ENCODE peak calls at places on chromosomes 12 and 14, in five cellular contexts. U is upper lobe of right lung, T is adrenal gland, K is H1, P is heart right ventricle. X is an unnamed sample. For H3K4me1, the result is how much of the 10 kb centered on the place peaks cover.

GRCh38 chr12:93449277-93449676 is 7.5 kb upstream of the UBE2N start:
- DNase-seq in U (no peak), T (no peak), K (no peak), P (no peak), X (no peak)

GRCh38 chr12:34398706-34399630 is 376.7 kb downstream of the ALG10 start:
- DNase-seq in U (peak), T (peak), K (no peak), P (peak), X (peak)

GRCh38 chr14:35438910-35439713 is 34.6 kb upstream of the NFKBIA start:
- DNase-seq in U (no peak), T (no peak), K (no peak), P (no peak), X (no peak)

GRCh38 chr12:47270782-47271664 is 191.3 kb upstream of the AMIGO2 start:
- DNase-seq in U (no peak), T (no peak), K (no peak), P (no peak), X (no peak)

GRCh38 chr14:96683575-96684289 is 113.5 kb upstream of the VRK1 start:
- DNase-seq in U (no peak), T (no peak), K (no peak), P (no peak), X (no peak)

GRCh38 chr12:49049566-49050224 is 10.9 kb downstream of the KMT2D start:
- DNase-seq in U (no peak), T (no peak), K (no peak), P (no peak), X (no peak)

GRCh38 chr12:6183689-6184441 is 16.3 kb upstream of the CD9 start:
- DNase-seq in U (no peak), T (peak), K (no peak), P (no peak), X (no peak)

GRCh38 chr14:98951031-98951430 is 321.0 kb downstream of the BCL11B start:
- DNase-seq in U (no peak), T (peak), K (no peak), P (no peak), X (no peak)

GRCh38 chr12:66119870-66120241 is 10.7 kb downstream of the LLPH start:
- DNase-seq in U (no peak), T (no peak), K (no peak), P (no peak), X (no peak)

GRCh38 chr14:105093426-105094192 is 28.4 kb upstream of the GPR132 start:
- DNase-seq in U (peak), T (no peak), K (peak), P (peak), X (peak)

GRCh38 chr14:24366664-24367505 is 1.1 kb upstream of the NFATC4 start:
- DNase-seq in U (peak), T (peak), K (no peak), P (peak), X (peak)

GRCh38 chr14:68140111-68140741 is 320.6 kb downstream of the RAD51B start:
- DNase-seq in U (no peak), T (peak), K (no peak), P (peak), X (peak)

GRCh38 chr12:102119674-102120563 is at the start of the genes NUP37 and PARPBP:
- DNase-seq in U (peak), T (peak), K (peak), P (peak), X (peak)

GRCh38 chr12:39176376-39176775 is 266.5 kb downstream of the KIF21A start:
- DNase-seq in U (no peak), T (no peak), K (no peak), P (no peak), X (no peak)

GRCh38 chr14:89625208-89625987 is 208.4 kb upstream of the FOXN3 start:
- DNase-seq in U (no peak), T (peak), K (no peak), P (peak), X (no peak)

GRCh38 chr12:71194657-71195056 is 36.9 kb upstream of the TSPAN8 start:
- DNase-seq in U (no peak), T (peak), K (no peak), P (no peak), X (no peak)

GRCh38 chr14:71554323-71554722 is 377.9 kb upstream of the RGS6 start:
- DNase-seq in U (no peak), T (no peak), K (no peak), P (no peak), X (no peak)

GRCh38 chr14:58785741-58786140 is 148.0 kb downstream of the DACT1 start:
- DNase-seq in U (no peak), T (no peak), K (no peak), P (no peak), X (no peak)

GRCh38 chr14:23916446-23916845 is 37.1 kb upstream of the DHRS4 start:
- DNase-seq in U (no peak), T (no peak), K (no peak), P (no peak), X (no peak)

GRCh38 chr14:20782280-20782890 is 1.3 kb downstream of the RNASE6 start:
- DNase-seq in U (no peak), T (no peak), K (no peak), P (no peak), X (peak)

GRCh38 chr14:61387076-61387475 is 65.7 kb downstream of the PRKCH start:
- DNase-seq in U (no peak), T (no peak), K (no peak), P (no peak), X (no peak)

GRCh38 chr14:61382842-61383241 is 61.5 kb downstream of the PRKCH start:
- DNase-seq in U (no peak), T (no peak), K (no peak), P (no peak), X (no peak)

GRCh38 chr14:61386173-61386772 is 64.9 kb downstream of the PRKCH start:
- DNase-seq in U (no peak), T (no peak), K (no peak), P (no peak), X (no peak)

GRCh38 chr14:61388173-61388975 is 67.0 kb downstream of the PRKCH start:
- DNase-seq in U (no peak), T (no peak), K (no peak), P (no peak), X (no peak)

DNA sequence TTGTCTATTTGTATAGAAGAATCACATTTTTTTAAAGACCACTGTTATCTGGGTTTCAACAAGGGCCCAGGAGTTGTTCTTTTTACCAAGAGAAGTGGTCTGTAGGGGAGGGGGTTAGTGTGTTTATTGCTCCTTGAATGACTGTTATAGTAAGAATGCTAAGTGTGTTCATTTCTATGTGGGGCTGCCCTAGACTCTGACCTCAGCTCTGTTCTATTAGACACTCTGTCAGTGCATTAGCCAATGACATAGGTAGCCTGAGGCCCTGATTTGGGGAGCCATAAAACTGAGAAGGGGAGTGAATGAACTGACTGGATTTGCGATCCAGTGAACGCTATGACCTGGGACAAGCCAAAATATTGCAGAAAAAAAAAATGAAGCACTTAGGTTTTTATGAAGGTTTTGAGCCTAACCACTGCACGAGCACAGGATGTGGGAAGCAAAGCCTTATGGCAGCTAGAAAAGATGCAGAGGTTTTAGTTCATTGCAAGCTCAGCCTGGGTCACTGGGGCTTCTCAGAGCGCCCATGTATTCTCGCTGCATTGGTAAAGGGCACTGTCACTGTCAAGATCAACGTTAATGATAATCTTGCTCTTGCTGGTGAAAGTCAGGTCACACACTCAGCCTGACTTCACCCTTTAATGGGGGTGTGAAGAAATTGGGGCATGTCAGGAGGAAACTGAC is 63.8 kb downstream of the PRKCH start:
- DNase-seq in U (no peak), T (no peak), K (no peak), P (no peak), X (no peak)
- H3K4me1 ChIP-seq in U (half or more), T (under half), K (under half), P (under half), X (under half)

GRCh38 chr14:100708349-100709217 is 18.1 kb upstream of the DLK1 start:
- DNase-seq in U (peak), T (peak), K (peak), P (peak), X (no peak)
- H3K4me1 ChIP-seq in U (under half), T (under half), K (under half), P (under half), X (under half)

GRCh38 chr14:100239200-100239839 is 376 bp downstream of the YY1 start:
- DNase-seq in U (peak), T (peak), K (no peak), P (peak), X (no peak)
- H3K4me1 ChIP-seq in U (half or more), T (under half), K (under half), P (under half), X (under half)

GRCh38 chr12:57498571-57498970 is 10.7 kb downstream of the MARS1 start:
- DNase-seq in U (no peak), T (no peak), K (no peak), P (no peak), X (no peak)

GRCh38 chr12:57500213-57500612 is 12.3 kb downstream of the MARS1 start:
- DNase-seq in U (no peak), T (no peak), K (no peak), P (no peak), X (no peak)

GRCh38 chr12:57497223-57498142 is 9.6 kb downstream of the MARS1 start:
- DNase-seq in U (no peak), T (no peak), K (no peak), P (no peak), X (no peak)

GRCh38 chr12:57496822-57497221 is 9.0 kb downstream of the MARS1 start:
- DNase-seq in U (no peak), T (no peak), K (no peak), P (no peak), X (no peak)

DNA sequence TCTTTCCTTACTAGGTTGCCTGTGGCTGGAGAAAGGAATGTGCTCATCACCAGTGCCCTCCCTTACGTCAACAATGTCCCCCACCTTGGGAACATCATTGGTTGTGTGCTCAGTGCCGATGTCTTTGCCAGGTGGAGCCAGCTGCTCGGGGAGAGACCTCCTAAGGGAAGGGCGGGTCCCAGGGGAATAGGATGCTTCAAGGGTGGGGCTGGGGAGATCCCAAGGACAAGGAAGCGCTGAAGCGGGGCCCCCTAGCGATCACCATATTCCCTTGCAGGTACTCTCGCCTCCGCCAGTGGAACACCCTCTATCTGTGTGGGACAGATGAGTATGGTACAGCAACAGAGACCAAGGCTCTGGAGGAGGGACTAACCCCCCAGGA is 10.3 kb downstream of the MARS1 start:
- DNase-seq in U (no peak), T (no peak), K (no peak), P (no peak), X (no peak)
- H3K4me1 ChIP-seq in U (under half), T (under half), K (under half), P (under half), X (under half)

DNA sequence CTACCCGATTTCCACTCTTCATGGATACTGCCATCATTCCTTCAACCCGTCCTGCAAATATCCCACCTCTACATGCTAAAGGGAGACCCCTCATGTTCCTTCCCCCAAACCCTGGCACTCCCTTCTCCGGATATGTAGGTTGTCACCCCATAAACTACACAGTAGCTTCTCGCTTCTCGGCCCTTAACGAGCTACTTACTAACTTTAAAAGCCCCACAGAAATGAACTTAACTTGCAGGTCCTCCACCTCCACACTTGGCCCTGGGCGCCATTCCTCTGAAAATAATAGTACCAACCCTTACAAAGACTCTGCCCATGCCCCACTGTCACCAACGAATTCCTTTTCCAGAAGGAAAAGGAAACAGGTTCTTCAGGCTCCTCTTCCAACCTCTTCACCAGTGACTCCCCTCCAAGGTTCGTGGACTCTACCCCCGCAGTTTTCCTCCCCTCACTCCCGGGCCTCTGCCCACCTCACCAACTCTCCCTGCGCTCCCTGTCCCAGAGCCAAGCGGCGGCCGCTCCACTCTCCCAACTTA is 1.2 kb downstream of the SPPL3 start:
- DNase-seq in U (no peak), T (no peak), K (no peak), P (no peak), X (no peak)
- H3K4me1 ChIP-seq in U (under half), T (under half), K (under half), P (under half), X (under half)

GRCh38 chr14:95496111-95496681 is 20.3 kb downstream of the SYNE3 start:
- DNase-seq in U (no peak), T (no peak), K (no peak), P (no peak), X (no peak)
- H3K4me1 ChIP-seq in U (under half), T (under half), K (under half), P (under half), X (under half)

X was measured in prostate gland.